ENCODE peak calls at places on chromosome 10, in six cellular contexts. D is AG04450; N is stimulated activated CD4-positive, alpha-beta T cell treated with anti-CD3 and anti-CD28 coated beads, Interleukin-2, amount 100 ng/mL, for 48 hours; E is T-cell; O is NCI-H1092; W is hypothalamus. Y is an unnamed sample.

GRCh38 chr10:106424076-106424475 is 740.4 kb downstream of the SORCS1 start:
- DNase-seq in E (no peak), D (peak), O (no peak), N (no peak), W (no peak), Y (peak)

GRCh38 chr10:36026656-36027390 is 384.7 kb upstream of the FZD8 start:
- DNase-seq in N (no peak), D (no peak), O (no peak), E (no peak), W (no peak), Y (no peak)

GRCh38 chr10:73850863-73851461 is 23.4 kb downstream of the CAMK2G start:
- DNase-seq in D (no peak), E (no peak), N (no peak), O (no peak), W (no peak), Y (no peak)

GRCh38 chr10:22629126-22629525 is 85.3 kb downstream of the PIP4K2A start:
- DNase-seq in D (no peak), N (no peak), O (no peak), W (no peak), E (no peak), Y (no peak)

GRCh38 chr10:61903184-61903990 is 1.9 kb downstream of the ARID5B start:
- DNase-seq in D (no peak), W (peak), O (no peak), E (peak), N (peak), Y (peak)

GRCh38 chr10:79385392-79385795 is 38.1 kb downstream of the PPIF start:
- DNase-seq in W (no peak), O (no peak), D (no peak), N (no peak), E (no peak), Y (no peak)

GRCh38 chr10:49602380-49603023 is 7.6 kb upstream of the SLC18A3 start:
- DNase-seq in N (no peak), O (no peak), W (no peak), D (no peak), E (no peak), Y (no peak)

GRCh38 chr10:26721561-26721960 is 24.1 kb downstream of the PDSS1 start:
- DNase-seq in N (no peak), E (peak), O (no peak), D (no peak), W (no peak), Y (no peak)

GRCh38 chr10:132062641-132063390 is 2.9 kb upstream of the JAKMIP3 start:
- DNase-seq in E (no peak), D (no peak), O (no peak), W (no peak), N (no peak), Y (no peak)

GRCh38 chr10:59536151-59536550 is 173.5 kb downstream of the SLC16A9 start:
- DNase-seq in E (no peak), W (no peak), D (peak), N (no peak), O (no peak), Y (peak)